ENCODE peak calls at places on chromosomes 4 and X, in eight cellular contexts. P is K562, K is HCT116, S is SK-N-SH, H is H1, R is GM12878, T is HepG2, C is SK-N-MC. Q is an unnamed sample.

GRCh38 chr4:74654230-74654681 is 140.1 kb downstream of the BTC start:
- DNase-seq in P (no peak), K (peak), S (no peak), H (no peak), R (peak), T (peak), C (no peak), Q (no peak)

GRCh38 chr4:150310159-150310895 is 232.1 kb downstream of the DCLK2 start:
- DNase-seq in P (no peak), K (no peak), S (no peak), H (no peak), R (no peak), T (no peak), C (no peak), Q (peak)

GRCh38 chr4:143559757-143560147 is 46.2 kb downstream of the SMARCA5 start:
- DNase-seq in P (no peak), K (no peak), S (peak), H (no peak), R (no peak), T (no peak), C (no peak), Q (peak)

GRCh38 chr4:22897520-22898108 is 204.9 kb downstream of the GBA3 start:
- DNase-seq in P (peak), K (peak), S (peak), H (peak), R (no peak), T (peak), C (no peak), Q (peak)

GRCh38 chr4:24226018-24226417 is 336.2 kb upstream of the PPARGC1A start:
- DNase-seq in P (no peak), K (no peak), S (no peak), H (no peak), R (no peak), T (no peak), C (no peak), Q (no peak)

GRCh38 chr4:121711263-121712000 is 14.7 kb upstream of the ANXA5 start:
- DNase-seq in P (peak), K (peak), S (peak), H (peak), R (no peak), T (peak), C (no peak), Q (peak)

GRCh38 chrX:7133036-7133412 is 14.5 kb upstream of the STS start:
- DNase-seq in P (peak), K (no peak), S (no peak), H (no peak), R (no peak), T (no peak), C (no peak), Q (peak)

GRCh38 chr4:164768516-164768915 is 14.6 kb downstream of the SMIM31 start:
- DNase-seq in P (no peak), K (peak), S (no peak), H (no peak), R (no peak), T (no peak), C (peak), Q (no peak)

GRCh38 chr4:165873298-165874071 is 448 bp downstream of the TLL1 start:
- DNase-seq in P (no peak), K (no peak), S (peak), H (peak), R (no peak), T (peak), C (no peak), Q (no peak)

GRCh38 chrX:105645667-105646354 is 176.5 kb upstream of the NRK start:
- DNase-seq in P (no peak), K (no peak), S (no peak), H (no peak), R (no peak), T (no peak), C (no peak), Q (no peak)

GRCh38 chr4:150257338-150257737 is 179.1 kb downstream of the DCLK2 start:
- DNase-seq in P (no peak), K (no peak), S (no peak), H (no peak), R (no peak), T (no peak), C (no peak), Q (no peak)

GRCh38 chrX:52576946-52577345 is 60.1 kb upstream of the XAGE1B start:
- DNase-seq in P (no peak), K (no peak), S (no peak), H (peak), R (no peak), T (no peak), C (no peak), Q (no peak)

GRCh38 chr4:48015678-48016077 is 803 bp downstream of the CNGA1 start:
- DNase-seq in P (no peak), K (no peak), S (no peak), H (no peak), R (no peak), T (no peak), C (no peak), Q (no peak)

GRCh38 chr4:167321299-167321698 is 87.0 kb upstream of the SPOCK3 start:
- DNase-seq in P (no peak), K (no peak), S (no peak), H (no peak), R (no peak), T (no peak), C (no peak), Q (no peak)

GRCh38 chr4:87299898-87300297 is 22.8 kb downstream of the HSD17B13 start:
- DNase-seq in P (no peak), K (no peak), S (no peak), H (no peak), R (no peak), T (no peak), C (no peak), Q (peak)

GRCh38 chr4:184972996-184973395 is 45.3 kb upstream of the HELT start:
- DNase-seq in P (no peak), K (no peak), S (no peak), H (no peak), R (no peak), T (no peak), C (no peak), Q (no peak)

GRCh38 chr4:146342600-146343192 is 128.4 kb downstream of the REELD1 start:
- DNase-seq in P (peak), K (no peak), S (peak), H (no peak), R (no peak), T (no peak), C (peak), Q (peak)

GRCh38 chr4:88697588-88698329 is at the start of gene NAP1L5:
- DNase-seq in P (peak), K (peak), S (peak), H (peak), R (peak), T (no peak), C (no peak), Q (peak)

GRCh38 chr4:118798658-118799057 is 37.3 kb downstream of the SEC24D start:
- DNase-seq in P (no peak), K (no peak), S (peak), H (peak), R (no peak), T (no peak), C (no peak), Q (no peak)

GRCh38 chr4:15963568-15963967 is 593 bp upstream of the FGFBP2 start:
- DNase-seq in P (no peak), K (no peak), S (peak), H (no peak), R (no peak), T (no peak), C (no peak), Q (no peak)

GRCh38 chr4:32684160-32684559 is 1964.0 kb downstream of the PCDH7 start:
- DNase-seq in P (no peak), K (no peak), S (no peak), H (no peak), R (no peak), T (no peak), C (no peak), Q (no peak)

GRCh38 chr4:176547005-176547404 is 227.2 kb downstream of the SPCS3 start:
- DNase-seq in P (no peak), K (no peak), S (no peak), H (no peak), R (no peak), T (no peak), C (no peak), Q (no peak)

GRCh38 chrX:10524578-10524977 is 95.8 kb downstream of the MID1 start:
- DNase-seq in P (no peak), K (no peak), S (no peak), H (no peak), R (no peak), T (no peak), C (no peak), Q (no peak)

GRCh38 chr4:61068745-61069144 is 131.4 kb upstream of the ADGRL3 start:
- DNase-seq in P (no peak), K (no peak), S (no peak), H (no peak), R (no peak), T (no peak), C (peak), Q (no peak)

GRCh38 chrX:44943007-44943406 is 70.0 kb downstream of the KDM6A start:
- DNase-seq in P (no peak), K (no peak), S (no peak), H (no peak), R (no peak), T (no peak), C (no peak), Q (no peak)

GRCh38 chr4:10977534-10977933 is 293.0 kb upstream of the CLNK start:
- DNase-seq in P (no peak), K (no peak), S (no peak), H (no peak), R (no peak), T (no peak), C (no peak), Q (no peak)

DNA sequence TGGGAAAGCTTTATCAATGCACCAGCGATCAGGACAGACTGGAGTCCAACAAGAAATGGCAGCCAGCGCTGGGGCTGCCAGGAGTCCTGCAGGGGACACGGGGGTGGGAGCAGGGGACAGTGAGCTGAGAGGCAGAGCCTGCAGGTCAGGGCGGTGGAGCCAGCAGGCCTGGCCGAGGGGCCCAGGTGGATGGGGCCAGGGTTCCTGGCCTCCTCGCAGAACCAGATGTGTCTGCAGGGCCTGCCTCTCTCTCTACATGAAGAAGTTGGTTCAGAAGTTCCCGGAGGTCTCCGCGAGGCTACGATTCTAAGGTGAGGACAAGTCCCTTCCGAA is 63.6 kb downstream of the CPZ start:
- DNase-seq in P (no peak), K (no peak), S (no peak), H (peak), R (no peak), T (no peak), C (no peak), Q (no peak)
- H3K9ac ChIP-seq in P (no peak), K (no peak), S (no peak), H (no peak), R (no peak), T (no peak), C (no peak), Q (no peak)

DNA sequence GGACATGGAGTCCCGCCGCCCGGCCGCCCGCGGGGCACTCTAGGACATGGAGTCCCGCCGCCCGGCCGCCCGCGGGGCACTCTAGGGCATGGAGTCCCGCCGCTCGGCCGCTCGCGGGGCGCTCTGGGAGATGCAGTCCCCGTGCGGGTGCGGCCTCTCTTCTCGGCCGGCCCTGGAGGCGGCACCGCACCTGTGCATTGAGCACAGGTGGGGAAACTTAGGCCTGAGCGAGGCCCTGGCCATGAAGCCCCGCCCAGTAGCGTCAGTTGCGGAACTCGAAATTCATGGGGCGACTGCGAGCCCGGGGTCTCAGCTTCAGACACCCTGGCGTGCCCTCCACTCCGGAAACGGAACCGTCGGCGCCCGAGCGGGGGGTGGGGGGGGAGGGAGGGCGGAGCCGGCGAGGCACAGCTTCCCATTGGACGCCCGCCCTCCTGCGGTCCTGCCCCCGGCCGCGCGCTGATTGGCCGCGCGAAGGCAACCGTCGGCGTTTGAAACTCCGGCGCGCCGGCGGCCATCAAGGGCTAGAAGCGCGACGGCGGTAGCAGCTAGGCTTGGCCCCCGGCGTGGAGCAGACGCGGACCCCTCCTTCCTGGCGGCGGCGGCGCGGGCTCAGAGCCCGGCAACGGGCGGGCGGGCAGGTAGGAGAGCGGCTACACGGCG is at the start of the genes TACC3 and TMEM129:
- DNase-seq in P (peak), K (peak), S (peak), H (peak), R (peak), T (peak), C (peak), Q (peak)
- TF ChIP-seq POLR2AphosphoS5 in P (peak), K (peak), S (peak), H (no peak), R (no peak), T (no peak), C (peak), Q (peak)

DNA sequence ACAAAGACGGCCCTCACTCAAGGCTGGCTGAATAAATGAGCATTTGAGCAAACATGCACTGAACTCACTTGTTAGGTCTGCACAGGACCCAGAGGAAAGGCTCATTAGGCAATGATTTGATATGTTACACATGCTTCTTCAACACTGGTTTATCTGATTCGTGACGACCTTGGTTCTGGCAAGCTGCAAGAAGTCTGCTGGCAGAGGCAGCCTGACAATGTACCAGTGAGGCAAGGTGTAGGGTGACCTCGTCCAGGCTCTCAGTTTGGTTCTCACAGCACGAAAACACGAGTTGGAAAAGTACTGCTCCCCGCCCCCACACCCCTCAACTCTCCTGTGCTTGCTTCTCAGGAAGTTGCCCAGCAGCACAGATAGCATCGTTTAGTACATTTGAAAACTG is 63.1 kb upstream of the CITED1 start:
- DNase-seq in P (no peak), K (no peak), S (no peak), H (no peak), R (no peak), T (no peak), C (no peak), Q (no peak)
- H3K9ac ChIP-seq in P (no peak), K (no peak), S (no peak), H (no peak), R (no peak), T (no peak), C (no peak), Q (no peak)

DNA sequence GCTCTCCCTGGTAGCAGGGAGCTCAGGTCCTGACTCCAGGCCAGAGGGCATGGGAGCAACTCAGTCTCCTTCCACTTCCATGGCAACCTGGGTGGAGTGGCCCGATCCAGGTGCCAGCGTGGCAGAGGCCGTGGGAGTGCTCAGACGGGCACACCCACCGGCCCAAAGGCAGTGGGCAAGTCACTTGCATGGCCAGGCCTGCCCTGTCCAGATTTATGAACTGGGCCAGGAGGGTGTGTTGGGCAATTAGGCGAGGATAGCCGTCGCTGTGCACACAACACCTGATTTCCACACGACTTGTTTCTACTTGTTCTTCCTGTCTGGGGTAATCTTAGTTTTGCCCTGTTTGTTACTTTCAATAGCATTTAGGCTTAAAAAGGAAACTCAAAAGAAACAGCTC is 55.5 kb upstream of the NYX start:
- DNase-seq in P (no peak), K (no peak), S (no peak), H (no peak), R (no peak), T (no peak), C (no peak), Q (no peak)
- TF ChIP-seq POLR2AphosphoS5 in P (no peak), K (no peak), S (no peak), H (no peak), R (no peak), T (no peak), C (no peak), Q (no peak)

DNA sequence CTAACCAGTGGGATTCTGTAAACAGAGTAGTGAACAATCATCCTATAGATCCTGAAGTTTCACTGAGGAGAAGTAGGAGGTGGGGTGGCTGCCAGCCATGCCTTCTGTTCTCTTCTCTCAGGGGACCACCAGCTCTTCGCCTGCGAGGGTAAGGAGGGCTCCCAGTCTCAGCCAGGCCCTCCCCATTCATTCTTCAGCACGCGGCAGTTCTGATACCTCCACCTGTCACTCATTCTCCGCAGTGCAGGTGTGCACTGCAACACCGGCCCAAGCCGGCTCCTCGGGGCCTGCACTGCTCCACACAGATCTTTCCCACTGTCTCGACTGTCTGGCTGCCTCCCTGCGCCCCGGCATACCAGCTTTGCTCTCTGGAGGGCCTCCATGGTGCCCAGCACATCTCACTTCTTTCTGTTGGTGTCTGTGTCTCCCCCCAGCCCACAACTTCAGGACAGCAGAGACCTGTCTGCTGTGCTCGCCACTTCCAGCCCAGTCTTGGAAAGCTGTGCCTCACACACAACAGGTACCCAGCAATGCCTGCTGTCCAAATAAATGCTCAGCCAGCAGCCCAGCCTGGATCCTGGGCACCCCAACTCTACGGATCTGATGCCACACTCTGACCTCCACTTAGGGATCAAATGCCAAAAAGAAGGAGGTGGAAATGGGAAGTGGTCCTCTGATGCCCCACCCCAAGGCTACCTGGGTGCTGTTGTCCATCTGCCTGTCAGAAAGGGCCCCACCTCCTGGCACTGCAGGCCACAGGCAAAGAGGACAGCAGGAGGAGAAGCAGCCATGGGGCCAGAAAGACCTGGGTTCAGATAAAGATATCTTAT is 29.0 kb downstream of the ACOX3 start:
- DNase-seq in P (no peak), K (no peak), S (no peak), H (no peak), R (no peak), T (no peak), C (no peak), Q (no peak)
- H3K9ac ChIP-seq in P (peak), K (no peak), S (no peak), H (no peak), R (no peak), T (no peak), C (no peak), Q (no peak)

Q was measured in endothelial cell of umbilical vein.